ENCODE peak calls at places on chromosomes 6 and 20, in four cellular contexts. One of them, this sample, is unnamed.

GRCh38 chr20:49418156-49418555 is 64.3 kb downstream of the KCNB1 start:
- DNase-seq in AG09309: no peak
- DNase-seq in IMR-90: no peak
- DNase-seq in H9: no peak
- DNase-seq in this sample: no peak

GRCh38 chr20:47133809-47134456 is 222.6 kb downstream of the ZMYND8 start:
- DNase-seq in AG09309: no peak
- DNase-seq in IMR-90: peak; percentile 79
- DNase-seq in H9: no peak
- DNase-seq in this sample: no peak

GRCh38 chr6:20202070-20202658 is 10.1 kb downstream of the MBOAT1 start:
- DNase-seq in AG09309: peak; percentile 8
- DNase-seq in IMR-90: peak; percentile 40
- DNase-seq in H9: no peak
- DNase-seq in this sample: no peak

GRCh38 chr6:34457747-34458462 is 8.0 kb upstream of the PACSIN1 start:
- DNase-seq in AG09309: no peak
- DNase-seq in IMR-90: no peak
- DNase-seq in H9: peak; percentile 77
- DNase-seq in this sample: no peak

GRCh38 chr20:47502271-47502730 is 614 bp downstream of the NCOA3 start:
- DNase-seq in AG09309: no peak
- DNase-seq in IMR-90: peak; percentile 8
- DNase-seq in H9: no peak
- DNase-seq in this sample: peak; percentile 53

GRCh38 chr6:89611666-89612065 is 26.9 kb downstream of the LYRM2 start:
- DNase-seq in AG09309: no peak
- DNase-seq in IMR-90: peak; percentile 12
- DNase-seq in H9: no peak
- DNase-seq in this sample: no peak

GRCh38 chr6:41199427-41200246 is 1.3 kb downstream of the TREML2 start:
- DNase-seq in AG09309: no peak
- DNase-seq in IMR-90: no peak
- DNase-seq in H9: no peak
- DNase-seq in this sample: no peak

GRCh38 chr6:169199625-169200335 is 53.9 kb downstream of the THBS2 start:
- DNase-seq in AG09309: no peak
- DNase-seq in IMR-90: no peak
- DNase-seq in H9: no peak
- DNase-seq in this sample: no peak

GRCh38 chr6:35412102-35412501 is 40.0 kb upstream of the FANCE start:
- DNase-seq in AG09309: no peak
- DNase-seq in IMR-90: no peak
- DNase-seq in H9: no peak
- DNase-seq in this sample: no peak

GRCh38 chr6:168314948-168315347 is 4.6 kb downstream of the DACT2 start:
- DNase-seq in AG09309: no peak
- DNase-seq in IMR-90: no peak
- DNase-seq in H9: no peak
- DNase-seq in this sample: no peak

GRCh38 chr6:579339-579738 is 77.6 kb downstream of the HUS1B start:
- DNase-seq in AG09309: no peak
- DNase-seq in IMR-90: peak; percentile 45
- DNase-seq in H9: no peak
- DNase-seq in this sample: no peak

GRCh38 chr6:33592595-33593413 is 12.7 kb upstream of the BAK1 start:
- DNase-seq in AG09309: no peak
- DNase-seq in IMR-90: no peak
- DNase-seq in H9: peak; percentile 92
- DNase-seq in this sample: no peak

GRCh38 chr6:89564752-89565427 is 73.7 kb downstream of the LYRM2 start:
- DNase-seq in AG09309: no peak
- DNase-seq in IMR-90: no peak
- DNase-seq in H9: no peak
- DNase-seq in this sample: no peak

GRCh38 chr6:160141001-160141726 is 19.5 kb downstream of the SLC22A1 start:
- DNase-seq in AG09309: peak; percentile 42
- DNase-seq in IMR-90: peak; percentile 84
- DNase-seq in H9: no peak
- DNase-seq in this sample: no peak

GRCh38 chr20:53981752-53982437 is 88.5 kb downstream of the BCAS1 start:
- DNase-seq in AG09309: no peak
- DNase-seq in IMR-90: no peak
- DNase-seq in H9: no peak
- DNase-seq in this sample: no peak

GRCh38 chr6:13181398-13181797 is 146.9 kb downstream of the TBC1D7 start:
- DNase-seq in AG09309: no peak
- DNase-seq in IMR-90: no peak
- DNase-seq in H9: no peak
- DNase-seq in this sample: no peak

GRCh38 chr6:28895131-28895812 is 28.5 kb downstream of the TRIM27 start:
- DNase-seq in AG09309: peak; percentile 87
- DNase-seq in IMR-90: peak; percentile 95
- DNase-seq in H9: peak; percentile 96
- DNase-seq in this sample: peak; percentile 80

GRCh38 chr6:137861550-137862337 is 5.3 kb upstream of the TNFAIP3 start:
- DNase-seq in AG09309: no peak
- DNase-seq in IMR-90: no peak
- DNase-seq in H9: no peak
- DNase-seq in this sample: no peak

GRCh38 chr20:18443841-18444240 is 23.0 kb downstream of the DZANK1 start:
- DNase-seq in AG09309: no peak
- DNase-seq in IMR-90: peak; percentile 19
- DNase-seq in H9: no peak
- DNase-seq in this sample: no peak

GRCh38 chr6:37822851-37823682 is 3.5 kb downstream of the ZFAND3 start:
- DNase-seq in AG09309: no peak
- DNase-seq in IMR-90: no peak
- DNase-seq in H9: no peak
- DNase-seq in this sample: peak; percentile 51

GRCh38 chr6:27532820-27533538 is 60.1 kb upstream of the ZNF184 start:
- DNase-seq in AG09309: no peak
- DNase-seq in IMR-90: peak; percentile 46
- DNase-seq in H9: no peak
- DNase-seq in this sample: no peak

GRCh38 chr6:3227363-3228045 is at the start of gene TUBB2B:
- DNase-seq in AG09309: no peak
- DNase-seq in IMR-90: peak; percentile 37
- DNase-seq in H9: peak; percentile 94
- DNase-seq in this sample: peak; percentile 75

GRCh38 chr6:157715766-157716171 is 107.3 kb upstream of the SNX9 start:
- DNase-seq in AG09309: peak; percentile 98
- DNase-seq in IMR-90: peak; percentile 95
- DNase-seq in H9: no peak
- DNase-seq in this sample: no peak

GRCh38 chr6:55925292-55925691 is 49.9 kb upstream of the BMP5 start:
- DNase-seq in AG09309: peak; percentile 59
- DNase-seq in IMR-90: peak; percentile 94
- DNase-seq in H9: no peak
- DNase-seq in this sample: no peak

GRCh38 chr6:3732345-3733141 is 19.0 kb downstream of the PXDC1 start:
- DNase-seq in AG09309: peak; percentile 63
- DNase-seq in IMR-90: peak; percentile 94
- DNase-seq in H9: peak; percentile 76
- DNase-seq in this sample: peak; percentile 84

GRCh38 chr6:5923840-5924239 is 82.9 kb downstream of the NRN1 start:
- DNase-seq in AG09309: no peak
- DNase-seq in IMR-90: no peak
- DNase-seq in H9: no peak
- DNase-seq in this sample: no peak

GRCh38 chr6:25652007-25652515 is at the start of gene SCGN:
- DNase-seq in AG09309: no peak
- DNase-seq in IMR-90: peak; percentile 36
- DNase-seq in H9: peak; percentile 83
- DNase-seq in this sample: peak; percentile 89

GRCh38 chr6:141309295-141309694 is 823.4 kb upstream of the GJE1 start:
- DNase-seq in AG09309: no peak
- DNase-seq in IMR-90: no peak
- DNase-seq in H9: no peak
- DNase-seq in this sample: no peak

GRCh38 chr6:163883946-163884345 is 469.4 kb downstream of the QKI start:
- DNase-seq in AG09309: no peak
- DNase-seq in IMR-90: no peak
- DNase-seq in H9: no peak
- DNase-seq in this sample: no peak

GRCh38 chr6:137798846-137799245 is 68.2 kb upstream of the TNFAIP3 start:
- DNase-seq in AG09309: no peak
- DNase-seq in IMR-90: peak; percentile 32
- DNase-seq in H9: no peak
- DNase-seq in this sample: no peak

GRCh38 chr6:54191460-54191859 is 80.2 kb downstream of the MLIP start:
- DNase-seq in AG09309: no peak
- DNase-seq in IMR-90: peak; percentile 56
- DNase-seq in H9: no peak
- DNase-seq in this sample: no peak

GRCh38 chr6:129906515-129907077 is 45.5 kb upstream of the TMEM244 start:
- DNase-seq in AG09309: no peak
- DNase-seq in IMR-90: no peak
- DNase-seq in H9: no peak
- DNase-seq in this sample: no peak

GRCh38 chr6:40957616-40958492 is 81.2 kb downstream of the UNC5CL start:
- DNase-seq in AG09309: peak; percentile 85
- DNase-seq in IMR-90: peak; percentile 72
- DNase-seq in H9: no peak
- DNase-seq in this sample: no peak

GRCh38 chr6:113645576-113645970 is 211.6 kb upstream of the MARCKS start:
- DNase-seq in AG09309: peak; percentile 99
- DNase-seq in IMR-90: peak; percentile 97
- DNase-seq in H9: no peak
- DNase-seq in this sample: no peak

GRCh38 chr6:20577280-20577679 is 43.0 kb downstream of the CDKAL1 start:
- DNase-seq in AG09309: no peak
- DNase-seq in IMR-90: no peak
- DNase-seq in H9: no peak
- DNase-seq in this sample: no peak

GRCh38 chr6:31568537-31568961 is 3.5 kb upstream of the LTA start:
- DNase-seq in AG09309: no peak
- DNase-seq in IMR-90: no peak
- DNase-seq in H9: no peak
- DNase-seq in this sample: no peak

GRCh38 chr20:62551408-62552323 is 75.9 kb upstream of the GATA5 start:
- DNase-seq in AG09309: no peak
- DNase-seq in IMR-90: no peak
- DNase-seq in H9: peak; percentile 44
- DNase-seq in this sample: no peak

GRCh38 chr6:18978330-18979128 is 591.4 kb downstream of the RNF144B start:
- DNase-seq in AG09309: no peak
- DNase-seq in IMR-90: no peak
- DNase-seq in H9: no peak
- DNase-seq in this sample: no peak

GRCh38 chr20:4950437-4950836 is 50.9 kb downstream of the SLC23A2 start:
- DNase-seq in AG09309: no peak
- DNase-seq in IMR-90: no peak
- DNase-seq in H9: no peak
- DNase-seq in this sample: no peak

GRCh38 chr20:4950841-4951240 is 50.5 kb downstream of the SLC23A2 start:
- DNase-seq in AG09309: no peak
- DNase-seq in IMR-90: no peak
- DNase-seq in H9: no peak
- DNase-seq in this sample: no peak

GRCh38 chr20:4947817-4948559 is 53.3 kb downstream of the SLC23A2 start:
- DNase-seq in AG09309: no peak
- DNase-seq in IMR-90: no peak
- DNase-seq in H9: no peak
- DNase-seq in this sample: no peak

GRCh38 chr20:4951299-4951698 is 50.0 kb downstream of the SLC23A2 start:
- DNase-seq in AG09309: no peak
- DNase-seq in IMR-90: peak; percentile 90
- DNase-seq in H9: no peak
- DNase-seq in this sample: no peak

GRCh38 chr20:4949833-4950178 is 51.5 kb downstream of the SLC23A2 start:
- DNase-seq in AG09309: no peak
- DNase-seq in IMR-90: peak; percentile 63
- DNase-seq in H9: no peak
- DNase-seq in this sample: no peak
- TF ChIP-seq CTCF in AG09309: peak; percentile 67
- TF ChIP-seq CTCF in IMR-90: peak; percentile 74
- TF ChIP-seq CTCF in H9: peak; percentile 63
- TF ChIP-seq CTCF in this sample: peak; percentile 29

GRCh38 chr6:144330017-144330416 is 44.9 kb downstream of the UTRN start:
- DNase-seq in AG09309: no peak
- DNase-seq in IMR-90: no peak
- DNase-seq in H9: no peak
- DNase-seq in this sample: no peak
- TF ChIP-seq CTCF in AG09309: no peak
- TF ChIP-seq CTCF in IMR-90: no peak
- TF ChIP-seq CTCF in H9: no peak
- TF ChIP-seq CTCF in this sample: no peak

GRCh38 chr6:73955800-73956199 is 259.8 kb downstream of the CD109 start:
- DNase-seq in AG09309: no peak
- DNase-seq in IMR-90: no peak
- DNase-seq in H9: no peak
- DNase-seq in this sample: no peak
- TF ChIP-seq CTCF in AG09309: no peak
- TF ChIP-seq CTCF in IMR-90: no peak
- TF ChIP-seq CTCF in H9: no peak
- TF ChIP-seq CTCF in this sample: no peak

GRCh38 chr20:2995796-2996195 is 47.6 kb upstream of the GNRH2 start:
- DNase-seq in AG09309: no peak
- DNase-seq in IMR-90: no peak
- DNase-seq in H9: no peak
- DNase-seq in this sample: no peak

GRCh38 chr20:3003416-3003815 is 40.0 kb upstream of the GNRH2 start:
- DNase-seq in AG09309: no peak
- DNase-seq in IMR-90: no peak
- DNase-seq in H9: no peak
- DNase-seq in this sample: no peak

GRCh38 chr20:2998728-2999127 is 44.7 kb upstream of the GNRH2 start:
- DNase-seq in AG09309: no peak
- DNase-seq in IMR-90: no peak
- DNase-seq in H9: no peak
- DNase-seq in this sample: no peak

GRCh38 chr20:3000852-3001523 is 42.4 kb upstream of the GNRH2 start:
- DNase-seq in AG09309: peak; percentile 35
- DNase-seq in IMR-90: peak; percentile 75
- DNase-seq in H9: no peak
- DNase-seq in this sample: no peak
- TF ChIP-seq CTCF in AG09309: peak; percentile 59
- TF ChIP-seq CTCF in IMR-90: peak; percentile 74
- TF ChIP-seq CTCF in H9: peak; percentile 74
- TF ChIP-seq CTCF in this sample: peak; percentile 30

DNA sequence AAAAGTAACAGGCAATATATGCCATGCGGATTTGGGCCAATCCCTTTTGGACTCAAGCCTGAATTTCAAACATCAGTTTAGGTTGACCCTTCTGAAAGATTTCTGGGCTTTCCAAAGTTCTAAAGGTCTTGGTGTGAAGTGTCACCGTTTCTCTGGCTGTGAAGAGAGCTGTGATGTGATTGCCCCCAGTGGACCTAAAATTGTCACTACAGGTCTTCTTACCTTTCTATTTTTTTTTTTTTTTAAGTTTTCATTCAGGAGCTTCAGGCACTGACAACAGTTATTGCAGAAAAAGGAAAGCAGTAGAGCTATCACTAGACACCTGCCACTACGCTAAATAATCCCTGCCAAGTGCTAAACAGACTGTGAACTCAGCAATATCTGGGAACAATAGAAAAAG is 75.7 kb upstream of the OPRM1 start:
- DNase-seq in AG09309: no peak
- DNase-seq in IMR-90: no peak
- DNase-seq in H9: no peak
- DNase-seq in this sample: no peak
- TF ChIP-seq CTCF in AG09309: no peak
- TF ChIP-seq CTCF in IMR-90: no peak
- TF ChIP-seq CTCF in H9: peak; percentile 30
- TF ChIP-seq CTCF in this sample: no peak

This sample was measured in mesothelial cell of epicardium.